ENCODE peak calls at places on chromosomes 4 and X, in ten cellular contexts. C, A, S, V, J, M, X, W, I and U are unnamed samples.
A peak's percentile ranks its signal among the peaks of the same experiment; 100 is the strongest.

GRCh38 chr4:40736910-40737309 is 12.8 kb upstream of the NSUN7 start:
- DNase-seq in S (no peak), I (no peak), X (peak; percentile 39), V (no peak), J (peak; percentile 42), W (peak; percentile 9), A (no peak), M (peak; percentile 26), C (peak; percentile 19), U (peak; percentile 43)

GRCh38 chrX:153875391-153876111 is 10.4 kb downstream of the L1CAM start:
- DNase-seq in V (no peak), X (no peak), M (peak; percentile 22), J (peak; percentile 10), I (peak; percentile 49), C (peak; percentile 68), S (no peak), A (peak; percentile 89), W (no peak), U (no peak)

GRCh38 chrX:41599507-41599906 is 89.3 kb upstream of the GPR34 start:
- DNase-seq in M (no peak), V (no peak), W (no peak), I (no peak), J (no peak), C (no peak), S (no peak), X (no peak), A (no peak), U (no peak)

GRCh38 chr4:87010192-87010591 is 75.4 kb downstream of the AFF1 start:
- DNase-seq in M (no peak), X (no peak), V (no peak), C (no peak), J (no peak), I (no peak), A (no peak), W (no peak), S (no peak), U (no peak)

GRCh38 chrX:14598330-14598729 is 69.0 kb downstream of the GLRA2 start:
- DNase-seq in J (no peak), S (no peak), I (no peak), M (no peak), X (no peak), V (no peak), W (no peak), C (no peak), A (no peak), U (no peak)

GRCh38 chr4:184166736-184167135 is 50.9 kb downstream of the ENPP6 start:
- DNase-seq in A (no peak), J (no peak), M (no peak), X (no peak), V (no peak), W (no peak), I (no peak), S (no peak), C (no peak), U (no peak)

GRCh38 chrX:133335027-133335426 is 80.3 kb downstream of the GPC4 start:
- DNase-seq in I (no peak), M (no peak), A (no peak), J (peak; percentile 13), V (no peak), S (no peak), X (no peak), W (peak; percentile 11), C (peak; percentile 5), U (peak; percentile 14)

GRCh38 chr4:56613101-56613862 is 67.8 kb downstream of the HOPX start:
- DNase-seq in S (no peak), J (peak; percentile 68), M (no peak), C (no peak), I (no peak), V (no peak), X (peak; percentile 43), A (no peak), W (peak; percentile 62), U (no peak)

GRCh38 chr4:107863850-107864371 is 39.2 kb downstream of the SGMS2 start:
- DNase-seq in V (no peak), W (peak; percentile 15), A (no peak), X (peak; percentile 24), M (no peak), J (peak; percentile 5), S (no peak), C (no peak), I (peak; percentile 13), U (peak; percentile 16)

GRCh38 chr4:119238068-119238722 is 25.7 kb downstream of the USP53 start:
- DNase-seq in S (no peak), J (no peak), C (no peak), M (peak; percentile 2), I (no peak), X (no peak), A (no peak), W (no peak), V (no peak), U (no peak)

GRCh38 chr4:38663021-38663800 is 788 bp upstream of the KLF3 start:
- DNase-seq in V (peak; percentile 89), J (no peak), W (no peak), A (peak; percentile 85), C (peak; percentile 51), I (peak; percentile 53), S (peak; percentile 19), M (no peak), X (no peak), U (peak; percentile 88)

GRCh38 chr4:177696438-177696966 is 254.3 kb upstream of the AGA start:
- DNase-seq in S (no peak), X (no peak), I (no peak), J (no peak), M (no peak), A (peak; percentile 48), V (no peak), W (peak; percentile 6), C (no peak), U (no peak)

GRCh38 chr4:7649741-7650531 is 215.2 kb upstream of the PSAPL1 start:
- DNase-seq in V (no peak), W (peak; percentile 98), C (no peak), S (peak; percentile 94), J (peak; percentile 72), M (peak; percentile 7), A (no peak), X (peak; percentile 100), I (peak; percentile 38), U (no peak)

GRCh38 chr4:76447326-76447954 is 12.4 kb downstream of the SHROOM3 start:
- DNase-seq in I (no peak), C (no peak), A (no peak), V (no peak), W (no peak), X (peak; percentile 28), M (no peak), J (no peak), S (no peak), U (no peak)

GRCh38 chrX:39518451-39519212 is 579.1 kb downstream of the BCOR start:
- DNase-seq in V (no peak), W (no peak), J (no peak), A (peak; percentile 57), S (no peak), C (no peak), X (no peak), I (no peak), M (no peak), U (peak; percentile 44)

GRCh38 chr4:90007494-90008167 is 113.0 kb downstream of the MMRN1 start:
- DNase-seq in V (no peak), C (no peak), J (no peak), S (no peak), X (no peak), W (no peak), I (no peak), A (no peak), M (no peak), U (no peak)

GRCh38 chr4:140485939-140486338 is 12.2 kb downstream of the MGAT4D start:
- DNase-seq in M (no peak), C (no peak), W (no peak), X (no peak), J (no peak), A (no peak), S (no peak), I (no peak), V (no peak), U (no peak)

GRCh38 chr4:84324850-84325249 is 174.2 kb downstream of the NKX6-1 start:
- DNase-seq in J (no peak), S (no peak), A (no peak), I (no peak), C (no peak), M (no peak), X (peak; percentile 6), V (no peak), W (no peak), U (peak; percentile 73)

GRCh38 chrX:39613997-39614679 is 483.6 kb downstream of the BCOR start:
- DNase-seq in C (no peak), M (no peak), J (no peak), W (no peak), I (peak; percentile 52), A (peak; percentile 57), V (no peak), X (peak; percentile 68), S (no peak), U (no peak)

GRCh38 chr4:16048639-16049448 is 35.0 kb downstream of the PROM1 start:
- DNase-seq in M (no peak), V (no peak), W (no peak), S (no peak), A (no peak), C (no peak), X (no peak), I (no peak), J (no peak), U (no peak)

GRCh38 chr4:54439831-54440243 is 210.7 kb downstream of the PDGFRA start:
- DNase-seq in C (no peak), A (peak; percentile 47), V (no peak), I (no peak), X (peak; percentile 82), J (peak; percentile 62), W (peak; percentile 70), M (no peak), S (no peak), U (no peak)

GRCh38 chrX:153551135-153551534 is 33.7 kb downstream of the ATP2B3 start:
- DNase-seq in W (peak; percentile 49), I (no peak), V (no peak), X (peak; percentile 3), A (no peak), M (no peak), J (no peak), C (no peak), S (peak; percentile 9), U (no peak)

GRCh38 chr4:182560358-182560757 is 317.2 kb downstream of the TENM3 start:
- DNase-seq in C (no peak), W (peak; percentile 58), J (peak; percentile 77), S (no peak), V (no peak), M (no peak), A (peak; percentile 74), X (peak; percentile 58), I (no peak), U (peak; percentile 51)

GRCh38 chr4:99710681-99711345 is 53.2 kb upstream of the C4orf54 start:
- DNase-seq in J (no peak), M (no peak), C (no peak), I (no peak), V (no peak), X (peak; percentile 37), S (no peak), W (peak; percentile 35), A (no peak), U (no peak)

GRCh38 chr4:69830529-69831269 is 29.2 kb downstream of the SULT1E1 start:
- DNase-seq in C (no peak), S (no peak), M (no peak), A (no peak), I (no peak), X (no peak), W (no peak), J (no peak), V (no peak), U (no peak)